ENCODE peak calls at places on chromosomes 16 and 17, in eight cellular contexts. I is NB4, W is stomach, Z is heart left ventricle, U is lower leg skin, C is gastrocnemius medialis, D is transverse colon, N is sigmoid colon. T is an unnamed sample.

GRCh38 chr17:59332890-59333377 is 1.5 kb downstream of the YPEL2 start:
- DNase-seq in I (peak; percentile 66), W (peak; percentile 33), Z (no peak), U (peak; percentile 65), C (peak; percentile 69), D (peak; percentile 35), N (peak; percentile 75), T (no peak)

GRCh38 chr16:89013111-89013510 is 36.1 kb upstream of the CBFA2T3 start:
- DNase-seq in I (no peak), W (no peak), Z (no peak), U (no peak), C (no peak), D (no peak), N (peak; percentile 26), T (no peak)

GRCh38 chr17:55444471-55445441 is 23.1 kb upstream of the MMD start:
- DNase-seq in I (peak; percentile 39), W (no peak), Z (no peak), U (no peak), C (no peak), D (no peak), N (no peak), T (no peak)

GRCh38 chr16:1331712-1332617 is 1.5 kb upstream of the BAIAP3 start:
- DNase-seq in I (peak; percentile 61), W (peak; percentile 73), Z (peak; percentile 80), U (no peak), C (peak; percentile 47), D (peak; percentile 88), N (peak; percentile 86), T (peak; percentile 36)

GRCh38 chr17:79377230-79377790 is 233.5 kb downstream of the RBFOX3 start:
- DNase-seq in I (no peak), W (no peak), Z (no peak), U (no peak), C (no peak), D (no peak), N (no peak), T (no peak)

GRCh38 chr16:71893888-71894228 is 1.5 kb upstream of the IST1 start:
- DNase-seq in I (no peak), W (no peak), Z (no peak), U (no peak), C (no peak), D (no peak), N (no peak), T (no peak)

GRCh38 chr16:30121741-30122620 is 1.0 kb downstream of the MAPK3 start:
- DNase-seq in I (no peak), W (peak; percentile 53), Z (peak; percentile 87), U (peak; percentile 38), C (peak; percentile 49), D (peak; percentile 48), N (peak; percentile 89), T (no peak)

GRCh38 chr17:9696279-9697044 is 51.1 kb downstream of the USP43 start:
- DNase-seq in I (no peak), W (no peak), Z (no peak), U (no peak), C (no peak), D (no peak), N (no peak), T (no peak)

GRCh38 chr17:7825206-7825980 is 8.6 kb upstream of the KDM6B start:
- DNase-seq in I (peak; percentile 21), W (no peak), Z (no peak), U (no peak), C (no peak), D (no peak), N (peak; percentile 32), T (peak; percentile 61)

GRCh38 chr16:10949424-10949970 is 5.1 kb downstream of the CLEC16A start:
- DNase-seq in I (peak; percentile 95), W (no peak), Z (no peak), U (no peak), C (no peak), D (peak; percentile 28), N (no peak), T (no peak)

GRCh38 chr17:33992113-33992512 is 263.0 kb upstream of the CCL2 start:
- DNase-seq in I (no peak), W (no peak), Z (no peak), U (no peak), C (no peak), D (no peak), N (no peak), T (no peak)

GRCh38 chr16:51409001-51409675 is 258.1 kb upstream of the SALL1 start:
- DNase-seq in I (no peak), W (no peak), Z (no peak), U (no peak), C (no peak), D (no peak), N (no peak), T (no peak)

GRCh38 chr17:70961341-70961740 is 792.0 kb downstream of the KCNJ2 start:
- DNase-seq in I (no peak), W (no peak), Z (no peak), U (no peak), C (no peak), D (no peak), N (no peak), T (no peak)

GRCh38 chr17:19897108-19897854 is 29.5 kb upstream of the ULK2 start:
- DNase-seq in I (no peak), W (peak; percentile 61), Z (no peak), U (no peak), C (peak; percentile 46), D (peak; percentile 69), N (peak; percentile 81), T (no peak)

GRCh38 chr16:84532855-84533486 is 28.5 kb upstream of the MEAK7 start:
- DNase-seq in I (no peak), W (no peak), Z (no peak), U (no peak), C (peak; percentile 42), D (no peak), N (no peak), T (no peak)

GRCh38 chr17:43042025-43042424 is 17.0 kb downstream of the RND2 start:
- DNase-seq in I (no peak), W (no peak), Z (no peak), U (no peak), C (no peak), D (no peak), N (no peak), T (peak; percentile 24)

GRCh38 chr17:48023408-48024148 is 14.0 kb downstream of the COPZ2 start:
- DNase-seq in I (peak; percentile 83), W (peak; percentile 92), Z (peak; percentile 91), U (peak; percentile 61), C (peak; percentile 82), D (peak; percentile 84), N (peak; percentile 93), T (peak; percentile 58)

GRCh38 chr17:50542795-50543774 is 3.9 kb upstream of the SPATA20 start:
- DNase-seq in I (no peak), W (peak; percentile 94), Z (peak; percentile 68), U (peak; percentile 56), C (no peak), D (peak; percentile 81), N (no peak), T (no peak)

GRCh38 chr16:3861808-3862451 is 18.6 kb downstream of the CREBBP start:
- DNase-seq in I (peak; percentile 88), W (no peak), Z (peak; percentile 67), U (no peak), C (no peak), D (no peak), N (no peak), T (peak; percentile 71)

GRCh38 chr16:29745126-29745852 is 501 bp downstream of the C16orf54 start:
- DNase-seq in I (peak; percentile 94), W (no peak), Z (no peak), U (no peak), C (no peak), D (peak; percentile 31), N (no peak), T (no peak)

GRCh38 chr16:67260426-67261063 is 11.8 kb downstream of the SLC9A5 start:
- DNase-seq in I (peak; percentile 70), W (peak; percentile 61), Z (no peak), U (no peak), C (peak; percentile 85), D (no peak), N (peak; percentile 55), T (peak; percentile 81)

DNA sequence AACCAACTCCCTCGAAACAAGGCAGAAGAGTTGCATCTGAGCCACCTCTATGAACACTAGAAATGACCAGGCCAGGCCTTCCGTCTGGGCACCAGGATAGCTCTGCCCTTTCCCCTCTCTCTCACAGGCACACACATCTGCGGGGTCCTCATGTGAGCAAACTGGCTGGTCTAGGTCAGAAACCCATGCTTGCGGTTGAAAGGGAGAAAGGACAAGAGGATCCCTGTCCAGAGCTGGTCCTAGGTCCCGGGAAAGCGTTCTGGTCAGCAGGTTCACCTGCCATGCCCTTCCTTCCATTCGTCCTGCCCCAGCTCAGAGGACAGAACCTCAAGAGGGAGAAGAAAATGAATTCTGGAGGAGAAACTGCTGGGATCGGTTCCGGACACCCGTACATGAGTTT is 2.7 kb downstream of the MNT start:
- DNase-seq in I (no peak), W (no peak), Z (peak; percentile 42), U (no peak), C (no peak), D (no peak), N (peak; percentile 63), T (no peak)
- TF ChIP-seq POLR2A in I (no peak), W (no peak), Z (no peak), U (no peak), C (no peak), D (no peak), N (no peak), T (no peak)

DNA sequence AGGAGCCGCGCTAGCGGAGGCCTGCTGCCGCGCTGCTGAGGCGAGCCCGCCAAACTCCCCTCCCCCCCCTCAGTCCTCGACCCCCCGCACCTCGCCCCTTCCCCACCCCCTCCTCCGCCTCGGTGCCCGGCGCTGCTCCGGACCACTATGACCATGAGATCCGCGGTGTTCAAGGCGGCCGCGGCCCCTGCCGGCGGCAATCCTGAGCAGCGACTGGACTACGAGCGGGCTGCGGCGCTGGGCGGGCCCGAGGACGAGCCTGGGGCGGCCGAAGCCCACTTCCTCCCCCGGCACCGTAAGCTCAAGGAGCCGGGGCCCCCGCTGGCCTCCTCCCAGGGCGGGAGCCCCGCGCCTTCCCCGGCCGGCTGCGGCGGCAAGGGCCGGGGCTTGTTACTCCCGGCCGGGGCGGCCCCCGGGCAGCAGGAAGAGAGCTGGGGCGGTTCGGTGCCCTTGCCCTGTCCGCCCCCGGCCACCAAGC is 734 bp downstream of the MSL1 start:
- DNase-seq in I (peak; percentile 74), W (no peak), Z (peak; percentile 77), U (no peak), C (peak; percentile 63), D (peak; percentile 49), N (peak; percentile 85), T (peak; percentile 70)
- TF ChIP-seq POLR2A in I (no peak), W (no peak), Z (no peak), U (no peak), C (no peak), D (peak; percentile 31), N (no peak), T (no peak)

DNA sequence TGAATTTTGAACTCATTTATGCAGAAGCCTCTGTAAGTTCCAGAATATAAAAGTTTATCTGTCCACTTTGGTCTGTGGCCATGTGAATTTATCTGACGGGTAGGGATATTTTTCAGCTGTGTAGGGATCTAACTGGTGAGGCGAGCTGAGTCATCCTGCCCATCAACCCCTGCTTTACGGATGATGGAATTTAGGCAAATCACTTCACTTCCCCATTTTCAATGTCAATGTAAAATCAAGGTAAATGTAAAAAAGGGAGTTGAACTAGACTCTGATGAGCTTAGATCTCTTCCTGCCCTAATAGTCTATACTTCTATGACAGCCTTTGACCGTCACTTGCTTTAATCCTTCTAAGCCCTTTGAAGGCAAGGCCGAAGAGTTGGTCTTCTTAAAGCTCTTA is 2.6 kb downstream of the SLC16A6 start:
- DNase-seq in I (peak; percentile 76), W (no peak), Z (no peak), U (no peak), C (no peak), D (no peak), N (no peak), T (peak; percentile 15)
- TF ChIP-seq POLR2A in I (no peak), W (no peak), Z (no peak), U (no peak), C (no peak), D (no peak), N (no peak), T (no peak)

GRCh38 chr17:18038861-18039534 is at the start of the genes ATPAF2 and GID4:
- DNase-seq in I (peak; percentile 100), W (peak; percentile 100), Z (peak; percentile 100), U (peak; percentile 99), C (peak; percentile 99), D (peak; percentile 100), N (peak; percentile 100), T (peak; percentile 100)
- TF ChIP-seq POLR2A in I (no peak), W (no peak), Z (peak; percentile 47), U (no peak), C (peak; percentile 73), D (peak; percentile 54), N (no peak), T (peak; percentile 70)

T was measured in erythroblast.